ENCODE peak calls at places on chromosomes 7 and 10, in four cellular contexts. G is astrocyte of the cerebellum, I is foreskin fibroblast, P is neural progenitor cell. X is an unnamed sample.

GRCh38 chr10:121648493-121648892 is 50.2 kb upstream of the FGFR2 start:
- DNase-seq in G (no peak), I (no peak), P (no peak), X (no peak)

GRCh38 chr10:126478600-126478999 is 90.3 kb upstream of the ADAM12 start:
- DNase-seq in G (no peak), I (no peak), P (no peak), X (no peak)

GRCh38 chr7:43385856-43386255 is 197.1 kb upstream of the STK17A start:
- DNase-seq in P (no peak), I (peak), G (no peak), X (no peak)

GRCh38 chr7:47596502-47597202 is 14.7 kb upstream of the TNS3 start:
- DNase-seq in G (no peak), P (no peak), I (no peak), X (no peak)

GRCh38 chr7:2736411-2736914 is 48.5 kb downstream of the AMZ1 start:
- DNase-seq in G (no peak), I (no peak), P (no peak), X (peak)

GRCh38 chr7:112001089-112001826 is 204.9 kb downstream of the DOCK4 start:
- DNase-seq in P (no peak), G (peak), I (peak), X (no peak)

GRCh38 chr10:34262965-34263364 is 552.1 kb downstream of the PARD3 start:
- DNase-seq in P (no peak), I (no peak), G (no peak), X (no peak)

GRCh38 chr7:150753826-150754603 is 16.8 kb downstream of the GIMAP5 start:
- DNase-seq in G (no peak), I (no peak), P (peak), X (peak)

GRCh38 chr10:127216786-127217185 is 20.4 kb upstream of the INSYN2A start:
- DNase-seq in I (peak), G (no peak), P (no peak), X (no peak)

GRCh38 chr10:133086247-133086646 is 1.5 kb upstream of the ADGRA1 start:
- DNase-seq in G (no peak), P (no peak), I (no peak), X (no peak)

GRCh38 chr7:108314049-108314448 is 142.2 kb downstream of the NRCAM start:
- DNase-seq in G (no peak), P (no peak), I (no peak), X (no peak)

GRCh38 chr10:48589266-48589665 is 15.6 kb downstream of the ARHGAP22 start:
- DNase-seq in P (no peak), G (peak), I (peak), X (no peak)

GRCh38 chr7:80440908-80441307 is 71.0 kb downstream of the GNAT3 start:
- DNase-seq in I (no peak), G (no peak), P (no peak), X (no peak)

GRCh38 chr10:123147635-123148413 is at the start of gene HMX2:
- DNase-seq in G (no peak), I (no peak), P (peak), X (peak)

DNA sequence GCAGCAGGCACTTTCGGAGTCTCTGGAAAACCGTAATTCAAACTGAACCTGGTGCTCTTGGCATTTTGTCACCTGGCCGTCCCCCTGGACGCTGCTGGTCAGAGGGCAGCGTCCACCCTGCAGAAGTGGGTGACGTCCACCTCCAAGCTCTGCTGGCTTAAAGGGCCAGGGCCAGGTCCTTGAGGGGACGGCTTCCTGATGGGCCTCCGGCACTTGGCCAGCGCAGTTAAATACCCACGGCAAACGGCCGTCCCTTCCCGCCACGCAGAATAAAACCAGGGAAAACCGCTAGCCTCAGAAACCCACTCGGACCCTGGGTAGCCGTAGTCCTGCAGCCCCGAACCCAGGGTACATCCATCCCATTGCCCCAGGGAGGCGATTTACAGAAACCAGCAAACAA is 81.3 kb upstream of the PDGFA start:
- DNase-seq in G (no peak), P (no peak), I (no peak), X (no peak)
- H3K4me3 ChIP-seq in G (no peak), P (no peak), I (no peak), X (no peak)

DNA sequence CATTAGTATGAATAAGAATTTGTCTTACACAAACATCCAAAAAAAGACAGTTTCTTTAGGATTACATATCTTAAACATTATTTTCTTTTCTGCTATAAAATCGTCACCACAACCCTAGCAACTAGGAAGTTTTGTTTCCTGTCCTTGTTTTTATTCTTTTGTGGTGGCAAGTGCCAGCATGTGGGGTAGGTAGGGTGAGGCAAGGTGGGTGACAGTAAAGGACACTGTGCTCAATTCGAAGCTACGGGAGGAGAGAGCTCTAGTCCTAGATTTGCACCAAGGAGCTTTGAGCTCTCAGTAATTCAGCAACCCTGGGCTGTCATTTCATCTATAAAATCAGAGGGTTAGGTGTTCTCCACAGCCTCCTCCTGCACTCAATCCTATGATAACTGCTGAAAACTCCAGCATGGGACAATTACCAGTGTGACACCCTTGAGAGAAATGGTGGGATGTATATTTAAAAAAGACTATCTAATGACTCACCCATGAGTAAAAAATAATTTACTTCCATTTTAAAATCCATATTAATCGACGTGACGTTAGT is 187.1 kb downstream of the FAM107B start:
- DNase-seq in I (no peak), G (no peak), P (no peak), X (no peak)
- H3K4me3 ChIP-seq in I (peak), G (no peak), P (no peak), X (no peak)

DNA sequence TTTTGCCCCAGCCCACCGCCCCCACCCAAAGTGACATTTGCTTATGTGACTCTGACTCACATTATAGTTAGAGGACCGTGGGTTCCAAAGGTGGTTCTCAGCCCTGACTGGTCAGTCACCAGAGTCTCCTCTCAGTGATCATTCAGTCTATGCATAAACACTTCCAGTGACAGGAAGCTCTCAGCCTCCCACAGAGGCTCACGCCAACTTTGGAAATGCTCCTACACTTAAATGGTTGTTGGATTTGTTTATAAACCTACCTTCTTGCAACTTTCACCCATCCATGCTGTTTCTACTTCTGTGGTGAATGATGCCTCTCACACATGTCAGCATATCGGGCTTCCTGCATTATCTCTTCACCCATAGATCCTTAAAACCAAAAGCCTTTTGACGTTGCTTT is 46.4 kb upstream of the FGL2 start:
- DNase-seq in P (no peak), I (no peak), G (no peak), X (no peak)
- H3K4me3 ChIP-seq in P (no peak), I (no peak), G (no peak), X (no peak)

DNA sequence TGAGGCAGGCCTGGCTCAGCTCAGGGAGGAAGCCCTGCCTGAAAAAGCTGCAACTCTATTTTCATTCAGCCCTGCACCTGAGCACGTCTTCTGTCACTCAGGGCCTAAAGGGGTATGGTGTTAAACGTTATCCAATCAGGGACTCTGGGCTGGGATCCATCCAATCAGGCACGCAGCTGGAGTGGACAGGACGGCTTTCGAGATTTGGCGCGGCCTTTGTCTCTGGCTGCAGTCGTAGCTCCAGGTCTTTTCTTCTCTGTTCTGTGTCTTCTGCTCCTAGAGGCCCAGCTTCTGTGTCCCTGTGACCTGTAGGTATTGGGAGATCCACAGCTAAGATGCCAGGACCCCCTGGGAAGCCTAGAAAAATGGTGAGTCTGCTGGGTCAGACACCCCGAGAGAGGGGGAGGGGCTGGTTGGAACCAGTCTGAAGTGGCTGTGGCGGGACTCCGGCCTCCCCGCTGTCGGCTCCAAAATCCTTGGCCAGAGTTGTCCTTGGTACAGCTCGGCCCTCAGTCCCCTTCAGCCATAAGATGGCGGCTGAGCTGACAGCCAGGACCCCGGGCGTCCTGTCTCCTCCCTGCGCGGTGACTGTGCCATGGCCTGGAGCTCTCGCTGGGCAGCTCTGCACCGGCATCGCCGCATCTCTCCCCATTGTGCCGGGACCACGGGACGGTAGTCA is 11.7 kb upstream of the ZNF680 start:
- DNase-seq in G (no peak), I (no peak), P (no peak), X (no peak)
- H3K4me3 ChIP-seq in G (peak), I (peak), P (no peak), X (no peak)

DNA sequence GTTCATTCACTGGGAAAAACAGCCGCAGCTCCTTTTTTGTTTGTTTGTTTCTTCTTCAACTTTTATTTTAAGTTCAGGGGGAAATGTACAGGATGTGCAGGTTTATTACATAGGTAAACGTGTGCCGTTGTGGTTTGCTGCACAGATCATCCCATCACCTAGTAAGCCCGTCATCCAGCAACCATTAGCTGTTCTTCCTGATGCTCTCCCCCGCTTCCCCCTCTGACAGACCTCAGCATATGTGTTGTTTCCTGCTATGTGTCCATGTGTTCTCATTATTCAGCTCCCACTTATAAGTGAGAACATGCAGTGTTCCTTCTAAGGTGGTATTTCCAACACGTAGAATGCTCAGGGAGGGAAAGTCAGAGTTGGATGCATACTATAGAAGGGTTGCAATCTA is 278.3 kb downstream of the REEP3 start:
- DNase-seq in P (no peak), G (no peak), I (no peak), X (no peak)
- H3K4me3 ChIP-seq in P (no peak), G (no peak), I (no peak), X (no peak)

GRCh38 chr7:140231779-140232491 is 55.2 kb upstream of the KDM7A start:
- DNase-seq in G (no peak), P (no peak), I (no peak), X (peak)

GRCh38 chr7:140229591-140230516 is 53.1 kb upstream of the KDM7A start:
- DNase-seq in G (no peak), P (peak), I (no peak), X (peak)

GRCh38 chr7:140230517-140230861 is 53.7 kb upstream of the KDM7A start:
- DNase-seq in P (peak), G (no peak), I (peak), X (peak)

GRCh38 chr7:140232959-140233649 is 56.3 kb upstream of the KDM7A start:
- DNase-seq in P (no peak), G (no peak), I (no peak), X (peak)

GRCh38 chr7:140230862-140231778 is 54.3 kb upstream of the KDM7A start:
- DNase-seq in P (peak), I (peak), G (no peak), X (peak)
- H3K4me3 ChIP-seq in P (peak), I (peak), G (peak), X (peak)

GRCh38 chr10:87661861-87662785 is 2.4 kb downstream of the PAPSS2 start:
- DNase-seq in I (no peak), G (no peak), P (no peak), X (no peak)
- H3K4me3 ChIP-seq in I (peak), G (no peak), P (no peak), X (no peak)

X was measured in H7.